ENCODE peak calls at places on chromosomes 7 and 10, in nine cellular contexts. One of them, this sample, is unnamed.

GRCh38 chr10:103667390-103667789 is 173.9 kb downstream of the NEURL1 start:
- DNase-seq in A549: no peak
- DNase-seq in left ventricle myocardium inferior: no peak
- DNase-seq in ascending aorta: no peak
- DNase-seq in spleen: no peak
- DNase-seq in PC-9: no peak
- DNase-seq in ovary: peak
- DNase-seq in hepatocyte: no peak
- DNase-seq in GM23338: no peak
- DNase-seq in this sample: peak

GRCh38 chr10:79129361-79129997 is 60.7 kb downstream of the ZMIZ1 start:
- DNase-seq in spleen: no peak
- DNase-seq in left ventricle myocardium inferior: no peak
- DNase-seq in A549: no peak
- DNase-seq in ovary: peak
- DNase-seq in PC-9: no peak
- DNase-seq in GM23338: peak
- DNase-seq in hepatocyte: peak
- DNase-seq in ascending aorta: no peak
- DNase-seq in this sample: peak

GRCh38 chr10:86665868-86666267 is 2.4 kb upstream of the LDB3 start:
- DNase-seq in GM23338: no peak
- DNase-seq in hepatocyte: no peak
- DNase-seq in spleen: no peak
- DNase-seq in ovary: no peak
- DNase-seq in A549: no peak
- DNase-seq in left ventricle myocardium inferior: no peak
- DNase-seq in ascending aorta: no peak
- DNase-seq in PC-9: no peak
- DNase-seq in this sample: peak

GRCh38 chr7:133230591-133231194 is 22.2 kb upstream of the EXOC4 start:
- DNase-seq in A549: peak
- DNase-seq in hepatocyte: peak
- DNase-seq in ascending aorta: no peak
- DNase-seq in GM23338: peak
- DNase-seq in ovary: no peak
- DNase-seq in left ventricle myocardium inferior: no peak
- DNase-seq in PC-9: peak
- DNase-seq in spleen: no peak
- DNase-seq in this sample: peak

GRCh38 chr7:33334349-33334748 is 205.0 kb downstream of the BBS9 start:
- DNase-seq in ovary: no peak
- DNase-seq in GM23338: peak
- DNase-seq in PC-9: no peak
- DNase-seq in hepatocyte: peak
- DNase-seq in spleen: no peak
- DNase-seq in left ventricle myocardium inferior: no peak
- DNase-seq in A549: peak
- DNase-seq in ascending aorta: no peak
- DNase-seq in this sample: peak

GRCh38 chr10:71043858-71044257 is 155.5 kb upstream of the PCBD1 start:
- DNase-seq in spleen: peak
- DNase-seq in hepatocyte: no peak
- DNase-seq in A549: no peak
- DNase-seq in left ventricle myocardium inferior: no peak
- DNase-seq in PC-9: no peak
- DNase-seq in GM23338: no peak
- DNase-seq in ovary: no peak
- DNase-seq in ascending aorta: no peak
- DNase-seq in this sample: no peak

GRCh38 chr10:132735923-132736391 is 50.0 kb downstream of the NKX6-2 start:
- DNase-seq in spleen: no peak
- DNase-seq in A549: no peak
- DNase-seq in PC-9: no peak
- DNase-seq in hepatocyte: no peak
- DNase-seq in ascending aorta: no peak
- DNase-seq in ovary: no peak
- DNase-seq in GM23338: no peak
- DNase-seq in left ventricle myocardium inferior: no peak
- DNase-seq in this sample: no peak

GRCh38 chr10:48287417-48288391 is 13.2 kb upstream of the FRMPD2 start:
- DNase-seq in ascending aorta: no peak
- DNase-seq in left ventricle myocardium inferior: peak
- DNase-seq in PC-9: peak
- DNase-seq in spleen: no peak
- DNase-seq in GM23338: no peak
- DNase-seq in A549: no peak
- DNase-seq in ovary: peak
- DNase-seq in hepatocyte: peak
- DNase-seq in this sample: no peak

GRCh38 chr10:68542046-68542445 is 14.7 kb upstream of the SLC25A16 start:
- DNase-seq in spleen: no peak
- DNase-seq in left ventricle myocardium inferior: no peak
- DNase-seq in A549: no peak
- DNase-seq in ovary: no peak
- DNase-seq in GM23338: no peak
- DNase-seq in ascending aorta: no peak
- DNase-seq in PC-9: no peak
- DNase-seq in hepatocyte: no peak
- DNase-seq in this sample: no peak

GRCh38 chr10:44374155-44374554 is 10.7 kb downstream of the CXCL12 start:
- DNase-seq in left ventricle myocardium inferior: no peak
- DNase-seq in PC-9: no peak
- DNase-seq in ascending aorta: no peak
- DNase-seq in hepatocyte: no peak
- DNase-seq in GM23338: no peak
- DNase-seq in spleen: peak
- DNase-seq in ovary: no peak
- DNase-seq in A549: no peak
- DNase-seq in this sample: no peak

GRCh38 chr10:97861924-97862323 is 12.3 kb downstream of the GOLGA7B start:
- DNase-seq in hepatocyte: no peak
- DNase-seq in spleen: no peak
- DNase-seq in ascending aorta: no peak
- DNase-seq in left ventricle myocardium inferior: no peak
- DNase-seq in PC-9: no peak
- DNase-seq in A549: no peak
- DNase-seq in ovary: no peak
- DNase-seq in GM23338: peak
- DNase-seq in this sample: peak

GRCh38 chr10:91689731-91690168 is 56.9 kb upstream of the PPP1R3C start:
- DNase-seq in GM23338: peak
- DNase-seq in ovary: no peak
- DNase-seq in left ventricle myocardium inferior: peak
- DNase-seq in hepatocyte: no peak
- DNase-seq in PC-9: no peak
- DNase-seq in ascending aorta: peak
- DNase-seq in A549: no peak
- DNase-seq in spleen: no peak
- DNase-seq in this sample: no peak

GRCh38 chr10:125595911-125596310 is 87.1 kb downstream of the TEX36 start:
- DNase-seq in A549: no peak
- DNase-seq in GM23338: peak
- DNase-seq in ascending aorta: no peak
- DNase-seq in left ventricle myocardium inferior: no peak
- DNase-seq in hepatocyte: no peak
- DNase-seq in PC-9: no peak
- DNase-seq in ovary: no peak
- DNase-seq in spleen: no peak
- DNase-seq in this sample: no peak

GRCh38 chr10:132173185-132173584 is 13.6 kb upstream of the DPYSL4 start:
- DNase-seq in ascending aorta: no peak
- DNase-seq in hepatocyte: no peak
- DNase-seq in left ventricle myocardium inferior: no peak
- DNase-seq in PC-9: no peak
- DNase-seq in GM23338: no peak
- DNase-seq in spleen: peak
- DNase-seq in ovary: peak
- DNase-seq in A549: no peak
- DNase-seq in this sample: no peak

DNA sequence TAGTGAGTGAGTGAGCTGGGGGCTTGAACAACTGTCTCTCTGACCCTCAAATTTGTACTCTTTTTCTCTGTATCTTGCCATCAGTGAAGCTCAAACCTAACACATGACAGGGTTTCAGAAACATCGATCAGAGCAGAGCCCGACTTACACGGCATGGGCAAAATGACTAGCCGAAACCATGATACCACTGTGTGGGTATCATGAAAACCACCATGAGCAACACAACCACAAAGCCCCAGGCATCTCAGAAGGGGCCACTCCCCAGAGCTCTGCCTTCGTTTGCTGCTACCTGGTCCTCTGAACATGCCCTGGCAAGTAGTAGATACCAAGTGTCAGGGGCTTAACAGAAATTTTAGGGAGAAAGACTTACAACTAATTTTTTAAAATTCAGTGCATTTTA is 308.5 kb downstream of the WDR11 start:
- DNase-seq in left ventricle myocardium inferior: no peak
- DNase-seq in hepatocyte: no peak
- DNase-seq in A549: no peak
- DNase-seq in ascending aorta: no peak
- DNase-seq in PC-9: no peak
- DNase-seq in GM23338: no peak
- DNase-seq in spleen: no peak
- DNase-seq in ovary: no peak
- DNase-seq in this sample: no peak
- H3K4me3 ChIP-seq in left ventricle myocardium inferior: no peak
- H3K4me3 ChIP-seq in hepatocyte: no peak
- H3K4me3 ChIP-seq in A549: no peak
- H3K4me3 ChIP-seq in ascending aorta: no peak
- H3K4me3 ChIP-seq in PC-9: no peak
- H3K4me3 ChIP-seq in GM23338: no peak
- H3K4me3 ChIP-seq in spleen: no peak
- H3K4me3 ChIP-seq in ovary: no peak
- H3K4me3 ChIP-seq in this sample: no peak

GRCh38 chr10:32964261-32964660 is 6.2 kb upstream of the ITGB1 start:
- DNase-seq in GM23338: no peak
- DNase-seq in ascending aorta: no peak
- DNase-seq in ovary: no peak
- DNase-seq in left ventricle myocardium inferior: no peak
- DNase-seq in hepatocyte: no peak
- DNase-seq in PC-9: no peak
- DNase-seq in A549: no peak
- DNase-seq in spleen: no peak
- DNase-seq in this sample: no peak
- H3K27ac ChIP-seq in GM23338: no peak
- H3K27ac ChIP-seq in ascending aorta: no peak
- H3K27ac ChIP-seq in ovary: no peak
- H3K27ac ChIP-seq in left ventricle myocardium inferior: peak
- H3K27ac ChIP-seq in hepatocyte: no peak
- H3K27ac ChIP-seq in PC-9: no peak
- H3K27ac ChIP-seq in A549: peak
- H3K27ac ChIP-seq in spleen: no peak
- H3K27ac ChIP-seq in this sample: no peak

GRCh38 chr7:46153583-46153950 is 232.5 kb upstream of the IGFBP3 start:
- DNase-seq in ascending aorta: no peak
- DNase-seq in A549: no peak
- DNase-seq in left ventricle myocardium inferior: no peak
- DNase-seq in ovary: no peak
- DNase-seq in PC-9: no peak
- DNase-seq in hepatocyte: no peak
- DNase-seq in GM23338: no peak
- DNase-seq in spleen: no peak
- DNase-seq in this sample: no peak

GRCh38 chr7:46153951-46154787 is 233.1 kb upstream of the IGFBP3 start:
- DNase-seq in hepatocyte: peak
- DNase-seq in PC-9: peak
- DNase-seq in A549: peak
- DNase-seq in left ventricle myocardium inferior: no peak
- DNase-seq in ovary: no peak
- DNase-seq in ascending aorta: no peak
- DNase-seq in spleen: no peak
- DNase-seq in GM23338: peak
- DNase-seq in this sample: no peak

GRCh38 chr7:46150202-46150601 is 229.1 kb upstream of the IGFBP3 start:
- DNase-seq in ascending aorta: no peak
- DNase-seq in spleen: no peak
- DNase-seq in left ventricle myocardium inferior: no peak
- DNase-seq in A549: no peak
- DNase-seq in hepatocyte: no peak
- DNase-seq in GM23338: no peak
- DNase-seq in PC-9: no peak
- DNase-seq in ovary: no peak
- DNase-seq in this sample: no peak

GRCh38 chr7:46150721-46151120 is 229.6 kb upstream of the IGFBP3 start:
- DNase-seq in PC-9: no peak
- DNase-seq in GM23338: no peak
- DNase-seq in left ventricle myocardium inferior: no peak
- DNase-seq in ovary: no peak
- DNase-seq in spleen: no peak
- DNase-seq in A549: no peak
- DNase-seq in hepatocyte: no peak
- DNase-seq in ascending aorta: no peak
- DNase-seq in this sample: no peak

GRCh38 chr7:46152671-46153070 is 231.6 kb upstream of the IGFBP3 start:
- DNase-seq in A549: peak
- DNase-seq in PC-9: no peak
- DNase-seq in ovary: no peak
- DNase-seq in hepatocyte: no peak
- DNase-seq in ascending aorta: no peak
- DNase-seq in spleen: no peak
- DNase-seq in GM23338: peak
- DNase-seq in left ventricle myocardium inferior: no peak
- DNase-seq in this sample: no peak
- TF ChIP-seq CTCF in A549: no peak
- TF ChIP-seq CTCF in PC-9: peak
- TF ChIP-seq CTCF in ovary: no peak
- TF ChIP-seq CTCF in hepatocyte: no peak
- TF ChIP-seq CTCF in ascending aorta: no peak
- TF ChIP-seq CTCF in spleen: no peak
- TF ChIP-seq CTCF in GM23338: peak
- TF ChIP-seq CTCF in left ventricle myocardium inferior: no peak
- TF ChIP-seq CTCF in this sample: no peak

GRCh38 chr7:99928994-99929729 is at the start of gene GJC3:
- DNase-seq in GM23338: peak
- DNase-seq in spleen: peak
- DNase-seq in A549: peak
- DNase-seq in PC-9: peak
- DNase-seq in ovary: peak
- DNase-seq in hepatocyte: peak
- DNase-seq in ascending aorta: peak
- DNase-seq in left ventricle myocardium inferior: peak
- DNase-seq in this sample: peak

GRCh38 chr7:99927536-99927935 is 1.9 kb downstream of the GJC3 start:
- DNase-seq in ovary: no peak
- DNase-seq in ascending aorta: no peak
- DNase-seq in GM23338: no peak
- DNase-seq in left ventricle myocardium inferior: no peak
- DNase-seq in hepatocyte: no peak
- DNase-seq in A549: no peak
- DNase-seq in spleen: no peak
- DNase-seq in PC-9: no peak
- DNase-seq in this sample: no peak

GRCh38 chr7:99930376-99930775 is 956 bp upstream of the GJC3 start:
- DNase-seq in PC-9: no peak
- DNase-seq in left ventricle myocardium inferior: no peak
- DNase-seq in ascending aorta: no peak
- DNase-seq in spleen: no peak
- DNase-seq in ovary: no peak
- DNase-seq in A549: no peak
- DNase-seq in hepatocyte: no peak
- DNase-seq in GM23338: no peak
- DNase-seq in this sample: no peak

GRCh38 chr7:99928188-99928587 is 1.2 kb downstream of the GJC3 start:
- DNase-seq in ascending aorta: no peak
- DNase-seq in left ventricle myocardium inferior: no peak
- DNase-seq in spleen: no peak
- DNase-seq in PC-9: no peak
- DNase-seq in A549: no peak
- DNase-seq in GM23338: no peak
- DNase-seq in hepatocyte: no peak
- DNase-seq in ovary: no peak
- DNase-seq in this sample: no peak

GRCh38 chr7:99929730-99930053 is 272 bp upstream of the GJC3 start:
- DNase-seq in spleen: no peak
- DNase-seq in ascending aorta: no peak
- DNase-seq in PC-9: no peak
- DNase-seq in hepatocyte: no peak
- DNase-seq in GM23338: no peak
- DNase-seq in ovary: no peak
- DNase-seq in left ventricle myocardium inferior: no peak
- DNase-seq in A549: no peak
- DNase-seq in this sample: no peak
- H3K4me3 ChIP-seq in spleen: no peak
- H3K4me3 ChIP-seq in ascending aorta: no peak
- H3K4me3 ChIP-seq in PC-9: no peak
- H3K4me3 ChIP-seq in hepatocyte: no peak
- H3K4me3 ChIP-seq in GM23338: peak
- H3K4me3 ChIP-seq in ovary: no peak
- H3K4me3 ChIP-seq in left ventricle myocardium inferior: peak
- H3K4me3 ChIP-seq in A549: no peak
- H3K4me3 ChIP-seq in this sample: peak

This sample was measured in cardiac muscle cell.